ENCODE peak calls at places on chromosomes 2 and 18, in seven cellular contexts. One of them, this sample, is unnamed.

GRCh38 chr2:164734196-164734595 is 107.4 kb downstream of the COBLL1 start:
- DNase-seq in astrocyte of the hippocampus: no peak
- DNase-seq in KBM-7: no peak
- DNase-seq in iris pigment epithelial cell: no peak
- DNase-seq in epithelial cell of prostate: no peak
- DNase-seq in EL: no peak
- DNase-seq in dorsolateral prefrontal cortex: no peak
- DNase-seq in this sample: no peak

GRCh38 chr2:38409136-38409903 is 32.2 kb upstream of the ATL2 start:
- DNase-seq in dorsolateral prefrontal cortex: no peak
- DNase-seq in iris pigment epithelial cell: no peak
- DNase-seq in epithelial cell of prostate: no peak
- DNase-seq in KBM-7: no peak
- DNase-seq in astrocyte of the hippocampus: peak
- DNase-seq in EL: no peak
- DNase-seq in this sample: no peak

GRCh38 chr2:188701836-188702235 is 272.3 kb upstream of the COL3A1 start:
- DNase-seq in epithelial cell of prostate: no peak
- DNase-seq in iris pigment epithelial cell: peak
- DNase-seq in astrocyte of the hippocampus: no peak
- DNase-seq in KBM-7: no peak
- DNase-seq in EL: peak
- DNase-seq in dorsolateral prefrontal cortex: no peak
- DNase-seq in this sample: no peak

GRCh38 chr2:127913808-127914457 is 28.2 kb upstream of the AMMECR1L start:
- DNase-seq in astrocyte of the hippocampus: no peak
- DNase-seq in EL: no peak
- DNase-seq in dorsolateral prefrontal cortex: no peak
- DNase-seq in KBM-7: no peak
- DNase-seq in iris pigment epithelial cell: no peak
- DNase-seq in epithelial cell of prostate: peak
- DNase-seq in this sample: no peak

GRCh38 chr2:220192994-220193753 is 565.7 kb downstream of the SLC4A3 start:
- DNase-seq in KBM-7: no peak
- DNase-seq in iris pigment epithelial cell: peak
- DNase-seq in astrocyte of the hippocampus: peak
- DNase-seq in epithelial cell of prostate: no peak
- DNase-seq in dorsolateral prefrontal cortex: no peak
- DNase-seq in EL: peak
- DNase-seq in this sample: no peak

GRCh38 chr2:138333677-138334076 is 167.9 kb upstream of the SPOPL start:
- DNase-seq in EL: no peak
- DNase-seq in dorsolateral prefrontal cortex: no peak
- DNase-seq in epithelial cell of prostate: no peak
- DNase-seq in iris pigment epithelial cell: no peak
- DNase-seq in KBM-7: no peak
- DNase-seq in astrocyte of the hippocampus: no peak
- DNase-seq in this sample: no peak

GRCh38 chr2:135093192-135093591 is 41.1 kb downstream of the RAB3GAP1 start:
- DNase-seq in dorsolateral prefrontal cortex: no peak
- DNase-seq in KBM-7: no peak
- DNase-seq in epithelial cell of prostate: no peak
- DNase-seq in iris pigment epithelial cell: peak
- DNase-seq in astrocyte of the hippocampus: no peak
- DNase-seq in EL: no peak
- DNase-seq in this sample: no peak

GRCh38 chr18:28494151-28494550 is 317.2 kb upstream of the CDH2 start:
- DNase-seq in KBM-7: no peak
- DNase-seq in epithelial cell of prostate: no peak
- DNase-seq in iris pigment epithelial cell: peak
- DNase-seq in astrocyte of the hippocampus: no peak
- DNase-seq in EL: no peak
- DNase-seq in dorsolateral prefrontal cortex: no peak
- DNase-seq in this sample: no peak

GRCh38 chr2:171893196-171893823 is 734 bp downstream of the SLC25A12 start:
- DNase-seq in astrocyte of the hippocampus: no peak
- DNase-seq in epithelial cell of prostate: no peak
- DNase-seq in EL: no peak
- DNase-seq in KBM-7: no peak
- DNase-seq in dorsolateral prefrontal cortex: no peak
- DNase-seq in iris pigment epithelial cell: peak
- DNase-seq in this sample: peak

GRCh38 chr2:39725401-39725800 is 53.7 kb downstream of the THUMPD2 start:
- DNase-seq in EL: peak
- DNase-seq in dorsolateral prefrontal cortex: no peak
- DNase-seq in iris pigment epithelial cell: no peak
- DNase-seq in astrocyte of the hippocampus: peak
- DNase-seq in KBM-7: no peak
- DNase-seq in epithelial cell of prostate: no peak
- DNase-seq in this sample: no peak

GRCh38 chr2:121736140-121736461 is 574 bp downstream of the NIFK start:
- DNase-seq in EL: no peak
- DNase-seq in KBM-7: no peak
- DNase-seq in dorsolateral prefrontal cortex: no peak
- DNase-seq in epithelial cell of prostate: no peak
- DNase-seq in astrocyte of the hippocampus: no peak
- DNase-seq in iris pigment epithelial cell: no peak
- DNase-seq in this sample: peak

GRCh38 chr2:181746844-181747243 is 66.5 kb upstream of the NEUROD1 start:
- DNase-seq in astrocyte of the hippocampus: no peak
- DNase-seq in KBM-7: no peak
- DNase-seq in dorsolateral prefrontal cortex: no peak
- DNase-seq in EL: no peak
- DNase-seq in epithelial cell of prostate: no peak
- DNase-seq in iris pigment epithelial cell: peak
- DNase-seq in this sample: no peak

GRCh38 chr2:179729961-179730360 is 131.5 kb downstream of the ZNF385B start:
- DNase-seq in iris pigment epithelial cell: no peak
- DNase-seq in EL: no peak
- DNase-seq in astrocyte of the hippocampus: no peak
- DNase-seq in KBM-7: no peak
- DNase-seq in dorsolateral prefrontal cortex: no peak
- DNase-seq in epithelial cell of prostate: no peak
- DNase-seq in this sample: no peak

GRCh38 chr18:12432881-12433280 is 25.2 kb downstream of the PRELID3A start:
- DNase-seq in epithelial cell of prostate: no peak
- DNase-seq in iris pigment epithelial cell: no peak
- DNase-seq in astrocyte of the hippocampus: no peak
- DNase-seq in EL: no peak
- DNase-seq in dorsolateral prefrontal cortex: no peak
- DNase-seq in KBM-7: no peak
- DNase-seq in this sample: no peak

GRCh38 chr2:113886479-113887383 is 3.2 kb upstream of the ACTR3 start:
- DNase-seq in KBM-7: peak
- DNase-seq in dorsolateral prefrontal cortex: no peak
- DNase-seq in astrocyte of the hippocampus: peak
- DNase-seq in iris pigment epithelial cell: peak
- DNase-seq in epithelial cell of prostate: peak
- DNase-seq in EL: peak
- DNase-seq in this sample: no peak

GRCh38 chr2:238243496-238244076 is 3.7 kb upstream of the HES6 start:
- DNase-seq in astrocyte of the hippocampus: no peak
- DNase-seq in KBM-7: no peak
- DNase-seq in epithelial cell of prostate: no peak
- DNase-seq in dorsolateral prefrontal cortex: no peak
- DNase-seq in EL: no peak
- DNase-seq in iris pigment epithelial cell: no peak
- DNase-seq in this sample: no peak

This sample was measured in small intestine.